ENCODE peak calls at places on chromosomes 1 and 21, in five cellular contexts. J is KG1, L is mesenteric fat pad, G is EL, S is NCI-H1436. P is an unnamed sample.

GRCh38 chr1:208189183-208189582 is 55.0 kb downstream of the PLXNA2 start:
- DNase-seq in G (peak; percentile 32), S (no peak), L (no peak), J (no peak), P (no peak)

GRCh38 chr1:4081806-4082645 is 182.0 kb upstream of the C1orf174 start:
- DNase-seq in J (no peak), L (peak; percentile 75), G (no peak), S (no peak), P (no peak)

GRCh38 chr1:225987491-225988316 is 11.4 kb downstream of the SDE2 start:
- DNase-seq in L (no peak), J (peak; percentile 18), S (peak; percentile 57), G (peak; percentile 41), P (peak; percentile 32)

GRCh38 chr21:29149771-29150425 is 19.5 kb downstream of the MAP3K7CL start:
- DNase-seq in L (no peak), J (no peak), S (no peak), G (peak; percentile 70), P (no peak)

GRCh38 chr1:16978589-16979474 is 1.6 kb downstream of the MFAP2 start:
- DNase-seq in G (peak; percentile 89), J (no peak), L (no peak), S (no peak), P (no peak)

GRCh38 chr1:240465531-240465940 is 146.4 kb downstream of the GREM2 start:
- DNase-seq in L (no peak), J (no peak), S (no peak), G (no peak), P (no peak)

GRCh38 chr1:6757719-6758435 is 27.4 kb upstream of the CAMTA1 start:
- DNase-seq in L (no peak), S (no peak), J (no peak), G (no peak), P (no peak)

GRCh38 chr1:236039736-236040670 is 24.9 kb downstream of the NID1 start:
- DNase-seq in J (no peak), L (no peak), S (no peak), G (no peak), P (peak; percentile 12)

GRCh38 chr1:68745006-68745405 is 248.1 kb upstream of the DEPDC1 start:
- DNase-seq in G (no peak), S (no peak), L (no peak), J (no peak), P (no peak)

GRCh38 chr1:47338249-47339077 is 4.9 kb downstream of the CMPK1 start:
- DNase-seq in S (no peak), J (no peak), G (no peak), L (no peak), P (no peak)